ENCODE peak calls at places on chromosome 1, in five cellular contexts. S is ovary, L is colonic mucosa, I is breast epithelium, K is HepG2. F is an unnamed sample.
A peak's percentile ranks its signal among the peaks of the same experiment; 100 is the strongest.

GRCh38 chr1:37811027-37811655 is 3.1 kb upstream of the YRDC start:
- DNase-seq in S (no peak), L (peak; percentile 67), I (peak; percentile 42), K (peak; percentile 78), F (peak; percentile 91)

GRCh38 chr1:175146535-175147213 is 45.9 kb downstream of the KIAA0040 start:
- DNase-seq in S (peak; percentile 42), L (peak; percentile 63), I (no peak), K (peak; percentile 31), F (peak; percentile 71)

GRCh38 chr1:147757015-147757990 is 3.1 kb downstream of the GJA5 start:
- DNase-seq in S (no peak), L (no peak), I (peak; percentile 95), K (no peak), F (no peak)

GRCh38 chr1:14842361-14842760 is 243.9 kb downstream of the KAZN start:
- DNase-seq in S (no peak), L (no peak), I (no peak), K (no peak), F (no peak)

GRCh38 chr1:168688679-168689657 is 40.0 kb downstream of the DPT start:
- DNase-seq in S (no peak), L (no peak), I (no peak), K (peak; percentile 83), F (no peak)

GRCh38 chr1:111204923-111205723 is 4.7 kb upstream of the DENND2D start:
- DNase-seq in S (no peak), L (no peak), I (no peak), K (no peak), F (no peak)

GRCh38 chr1:113396585-113396984 is 6.3 kb downstream of the MAGI3 start:
- DNase-seq in S (no peak), L (no peak), I (no peak), K (no peak), F (no peak)

GRCh38 chr1:154809436-154810413 is 60.4 kb downstream of the KCNN3 start:
- DNase-seq in S (no peak), L (no peak), I (no peak), K (no peak), F (peak; percentile 49)

GRCh38 chr1:200206761-200207160 is 179.3 kb downstream of the NR5A2 start:
- DNase-seq in S (no peak), L (no peak), I (no peak), K (no peak), F (no peak)

GRCh38 chr1:15206418-15207030 is 40.5 kb upstream of the FHAD1 start:
- DNase-seq in S (no peak), L (no peak), I (no peak), K (peak; percentile 88), F (no peak)

GRCh38 chr1:154502066-154502741 is at the start of the genes SHE and TDRD10:
- DNase-seq in S (peak; percentile 29), L (no peak), I (no peak), K (no peak), F (peak; percentile 40)

GRCh38 chr1:209411491-209411929 is 172.0 kb upstream of the CAMK1G start:
- DNase-seq in S (no peak), L (no peak), I (peak; percentile 59), K (no peak), F (peak; percentile 22)

GRCh38 chr1:147167361-147167760 is 4.9 kb downstream of the PRKAB2 start:
- DNase-seq in S (no peak), L (no peak), I (no peak), K (peak; percentile 24), F (peak; percentile 92)

DNA sequence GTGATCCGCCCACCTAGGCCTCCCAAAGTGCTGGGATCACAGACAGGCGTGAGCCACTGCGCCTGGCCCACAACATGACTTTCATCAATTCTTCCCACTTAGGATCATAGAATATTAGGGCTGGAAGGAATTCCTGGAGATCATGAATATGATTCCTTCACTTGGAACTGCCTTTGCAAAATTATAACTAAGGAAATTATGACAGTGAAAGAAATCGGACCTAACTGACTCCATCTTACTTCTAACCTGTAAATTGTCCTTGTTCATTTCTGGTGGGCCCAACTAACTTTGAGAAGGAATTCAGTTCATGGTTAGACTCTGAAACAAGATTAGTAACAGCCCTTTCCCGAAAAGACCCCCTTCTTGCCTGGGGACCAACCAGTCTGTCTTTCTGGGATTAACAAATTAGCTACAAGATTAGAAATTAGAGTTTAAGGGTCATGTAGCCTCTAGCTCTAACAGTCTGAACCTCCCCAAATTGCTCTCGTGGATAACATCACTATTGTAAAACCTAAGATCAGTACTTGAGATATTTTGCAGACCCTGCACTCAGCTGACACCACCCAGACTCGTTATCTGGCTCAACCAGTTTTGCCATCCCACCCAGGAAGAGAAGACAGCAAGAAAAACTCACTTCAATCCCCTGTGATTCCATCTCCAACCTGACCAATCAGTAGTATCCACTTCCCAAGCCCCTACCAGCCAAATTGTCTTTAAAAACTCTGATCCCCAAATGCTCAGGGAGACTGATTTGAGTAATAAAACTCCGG is 14.7 kb downstream of the ZBTB8OS start:
- DNase-seq in S (no peak), L (no peak), I (no peak), K (no peak), F (no peak)
- H3K27ac ChIP-seq in S (no peak overlapping the region), L (no peak overlapping the region), I (no peak overlapping the region), K (no peak overlapping the region), F (no peak overlapping the region)

GRCh38 chr1:28249879-28250295 is 9.4 kb upstream of the SESN2 start:
- DNase-seq in S (no peak), L (no peak), I (no peak), K (no peak), F (no peak)

GRCh38 chr1:28249013-28249870 is 10.1 kb upstream of the SESN2 start:
- DNase-seq in S (no peak), L (peak; percentile 55), I (peak; percentile 61), K (no peak), F (peak; percentile 77)

GRCh38 chr1:28246427-28246832 is 10.5 kb downstream of the ATP5IF1 start:
- DNase-seq in S (no peak), L (peak; percentile 68), I (no peak), K (peak; percentile 78), F (no peak)

GRCh38 chr1:28248273-28249012 is 10.9 kb upstream of the SESN2 start:
- DNase-seq in S (peak; percentile 82), L (peak; percentile 93), I (peak; percentile 75), K (peak; percentile 61), F (peak; percentile 87)

DNA sequence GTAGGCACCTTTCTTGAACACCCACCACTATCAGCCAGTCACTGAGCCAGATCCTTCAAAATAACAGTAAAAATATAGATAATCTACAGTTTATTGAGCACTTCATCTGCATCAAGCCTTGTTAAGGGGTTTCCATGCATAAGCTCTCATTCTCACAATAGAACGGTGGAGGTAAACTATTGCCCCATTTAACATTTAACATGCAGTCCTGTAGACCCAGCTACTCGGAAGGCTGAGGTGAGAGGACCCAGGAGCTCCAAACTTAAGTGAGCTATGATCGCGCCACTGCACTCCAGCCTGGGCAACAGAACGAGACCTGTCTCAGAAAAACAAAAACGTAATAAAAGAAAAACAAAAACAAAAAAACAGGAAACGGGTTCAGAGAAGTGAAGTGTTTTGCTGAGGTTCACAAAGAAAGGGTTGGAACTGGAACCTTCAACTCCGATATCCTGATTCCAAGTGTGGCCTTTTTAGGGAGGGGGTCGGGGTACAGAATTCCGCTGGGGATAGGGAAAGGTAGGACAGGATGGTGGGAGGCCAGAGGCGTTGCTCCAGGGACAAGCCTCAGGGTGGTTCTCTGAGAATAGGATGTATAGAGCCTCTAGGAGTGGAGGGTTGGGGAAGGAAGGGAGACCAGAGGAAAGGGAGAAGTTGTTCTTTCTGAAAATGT is 11.6 kb upstream of the SESN2 start:
- DNase-seq in S (no peak), L (no peak), I (no peak), K (no peak), F (no peak)
- H3K4me3 ChIP-seq in S (peak overlapping the region; percentile 28), L (peak overlapping the region; percentile 39), I (peak overlapping the region; percentile 59), K (peak overlapping the region; percentile 75), F (peak overlapping the region; percentile 4)

GRCh38 chr1:202597090-202597761 is 113.0 kb downstream of the SYT2 start:
- DNase-seq in S (no peak), L (no peak), I (no peak), K (no peak), F (no peak)

GRCh38 chr1:202605515-202605914 is 104.7 kb downstream of the SYT2 start:
- DNase-seq in S (no peak), L (no peak), I (no peak), K (no peak), F (no peak)

GRCh38 chr1:202599669-202600431 is 110.4 kb downstream of the SYT2 start:
- DNase-seq in S (peak; percentile 74), L (peak; percentile 46), I (no peak), K (peak; percentile 49), F (peak; percentile 90)

GRCh38 chr1:202596638-202597037 is 113.6 kb downstream of the SYT2 start:
- DNase-seq in S (no peak), L (no peak), I (no peak), K (no peak), F (no peak)

DNA sequence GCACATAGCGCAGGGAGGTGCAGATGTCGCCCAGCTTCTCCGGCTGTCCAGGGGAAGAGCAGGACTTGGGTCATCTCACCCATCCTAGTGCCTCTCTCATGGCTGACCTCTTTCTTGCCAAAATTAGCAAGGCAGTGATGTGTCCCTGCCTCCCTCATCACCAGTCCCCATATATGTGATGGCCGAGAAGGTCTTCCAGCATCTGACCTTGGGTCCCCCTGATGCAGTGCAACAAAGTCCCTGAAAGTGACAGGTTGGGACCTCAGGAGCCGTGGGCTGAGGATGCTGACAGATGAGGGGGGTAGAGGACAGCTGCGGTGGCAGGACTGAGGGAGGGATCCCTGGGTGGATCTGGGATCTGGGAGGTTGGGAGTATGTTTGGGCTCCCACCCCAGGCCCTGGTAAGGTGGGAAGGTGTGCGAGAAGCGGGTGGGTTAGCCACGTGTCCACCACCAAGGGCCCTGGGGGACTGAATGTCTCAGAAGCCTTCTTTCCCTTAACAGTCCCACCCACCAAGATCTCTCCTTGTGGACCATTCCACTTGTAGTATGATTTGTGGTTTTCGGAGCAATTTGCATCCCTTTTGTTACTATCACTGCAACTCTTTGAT is 109.7 kb downstream of the SYT2 start:
- DNase-seq in S (no peak), L (no peak), I (no peak), K (no peak), F (no peak)
- TF ChIP-seq CTCF in S (no peak), L (no peak), I (no peak), K (no peak), F (no peak)

GRCh38 chr1:67696708-67697107 is 11.7 kb downstream of the GADD45A start:
- DNase-seq in S (no peak), L (no peak), I (no peak), K (no peak), F (no peak)

GRCh38 chr1:67701876-67702275 is 16.9 kb downstream of the GADD45A start:
- DNase-seq in S (no peak), L (no peak), I (no peak), K (no peak), F (no peak)

GRCh38 chr1:67700220-67700619 is 15.2 kb downstream of the GADD45A start:
- DNase-seq in S (no peak), L (no peak), I (no peak), K (no peak), F (no peak)

GRCh38 chr1:67704351-67704750 is 19.4 kb downstream of the GADD45A start:
- DNase-seq in S (no peak), L (no peak), I (no peak), K (no peak), F (no peak)

DNA sequence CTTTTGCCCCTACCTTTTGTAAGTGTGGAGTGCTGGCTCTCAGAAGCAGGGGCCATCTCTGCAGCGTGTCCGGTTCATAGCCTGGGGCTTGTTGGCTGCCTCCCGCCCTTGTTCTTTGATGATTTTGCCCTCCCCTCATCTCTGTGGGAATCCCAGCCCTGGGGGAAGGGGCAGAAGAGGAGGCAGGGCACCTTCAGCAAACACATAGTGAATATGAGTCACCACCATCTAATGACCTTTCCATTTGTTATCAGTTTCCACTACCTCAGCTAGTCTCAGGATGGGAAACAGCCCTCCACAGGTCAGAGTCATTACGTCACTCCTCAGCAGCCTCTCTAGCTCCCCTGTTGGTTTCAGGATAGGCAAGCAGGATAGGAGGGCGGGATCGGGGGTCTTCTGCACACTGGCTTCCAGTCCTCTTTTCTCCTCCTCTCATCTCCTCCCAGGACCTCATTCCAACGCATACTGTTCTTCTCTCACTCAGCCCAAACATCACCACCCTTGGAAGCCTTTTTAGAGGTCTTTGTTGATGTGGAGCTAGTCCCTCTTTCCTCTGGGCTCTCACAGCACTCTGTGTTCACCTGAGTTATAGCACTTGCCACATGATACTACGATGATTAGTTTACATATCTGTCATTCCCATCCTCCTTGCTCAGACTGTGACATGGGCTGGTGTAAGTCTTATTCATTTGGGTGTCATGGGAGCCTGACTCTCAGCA is 15.8 kb downstream of the GADD45A start:
- DNase-seq in S (no peak), L (no peak), I (no peak), K (peak; percentile 98), F (peak; percentile 73)
- H3K27ac ChIP-seq in S (no peak overlapping the region), L (no peak overlapping the region), I (no peak overlapping the region), K (peak overlapping the region; percentile 61), F (peak overlapping the region; percentile 85)

F was measured in cardiac muscle cell.